ENCODE peak calls at places on chromosomes 11 and 22, in eight cellular contexts. S is heart right ventricle, X is fibroblast of villous mesenchyme, F is BJ, H is adrenal gland, D is uterus, I is left ventricle myocardium inferior, L is choroid plexus epithelial cell. J is an unnamed sample.

GRCh38 chr11:8913961-8914660 is 3.1 kb downstream of the AKIP1 start:
- DNase-seq in S (no peak), X (peak), F (no peak), H (peak), D (peak), I (no peak), L (peak), J (peak)

GRCh38 chr11:48125866-48126265 is 90.7 kb upstream of the OR4B1 start:
- DNase-seq in S (no peak), X (no peak), F (no peak), H (no peak), D (no peak), I (no peak), L (no peak), J (no peak)

GRCh38 chr11:71221851-71222250 is 30.5 kb downstream of the SHANK2 start:
- DNase-seq in S (no peak), X (no peak), F (no peak), H (no peak), D (no peak), I (no peak), L (no peak), J (no peak)

GRCh38 chr11:100855466-100856067 is 168.5 kb downstream of the ARHGAP42 start:
- DNase-seq in S (no peak), X (peak), F (no peak), H (no peak), D (no peak), I (no peak), L (peak), J (peak)

GRCh38 chr11:78995166-78995565 is 420.5 kb upstream of the NARS2 start:
- DNase-seq in S (no peak), X (no peak), F (no peak), H (no peak), D (no peak), I (no peak), L (no peak), J (no peak)

GRCh38 chr22:21591695-21592094 is 24.2 kb downstream of the UBE2L3 start:
- DNase-seq in S (peak), X (no peak), F (no peak), H (no peak), D (no peak), I (peak), L (no peak), J (no peak)

GRCh38 chr11:103651341-103651998 is 385.0 kb upstream of the DDI1 start:
- DNase-seq in S (no peak), X (peak), F (no peak), H (no peak), D (no peak), I (no peak), L (no peak), J (no peak)

GRCh38 chr11:63882555-63883242 is 34.3 kb downstream of the RCOR2 start:
- DNase-seq in S (no peak), X (no peak), F (no peak), H (no peak), D (no peak), I (peak), L (no peak), J (no peak)

GRCh38 chr22:20249797-20250354 is 18.2 kb downstream of the RTN4R start:
- DNase-seq in S (no peak), X (peak), F (no peak), H (peak), D (peak), I (no peak), L (peak), J (peak)

GRCh38 chr11:74611369-74611861 is 19.0 kb downstream of the POLD3 start:
- DNase-seq in S (no peak), X (peak), F (peak), H (no peak), D (no peak), I (no peak), L (peak), J (peak)

GRCh38 chr11:46338636-46338987 is 8.7 kb upstream of the DGKZ start:
- DNase-seq in S (no peak), X (peak), F (no peak), H (no peak), D (no peak), I (no peak), L (peak), J (no peak)
- H3K4me3 ChIP-seq in S (peak), X (no peak), F (no peak), H (no peak), D (peak), I (peak), L (peak), J (no peak)

GRCh38 chr22:24455039-24455438 is 27.6 kb downstream of the ADORA2A start:
- DNase-seq in S (no peak), X (no peak), F (no peak), H (peak), D (no peak), I (peak), L (no peak), J (no peak)
- TF ChIP-seq CTCF in S (no peak), X (no peak), F (no peak), H (no peak), D (no peak), I (no peak), L (no peak), J (no peak)

DNA sequence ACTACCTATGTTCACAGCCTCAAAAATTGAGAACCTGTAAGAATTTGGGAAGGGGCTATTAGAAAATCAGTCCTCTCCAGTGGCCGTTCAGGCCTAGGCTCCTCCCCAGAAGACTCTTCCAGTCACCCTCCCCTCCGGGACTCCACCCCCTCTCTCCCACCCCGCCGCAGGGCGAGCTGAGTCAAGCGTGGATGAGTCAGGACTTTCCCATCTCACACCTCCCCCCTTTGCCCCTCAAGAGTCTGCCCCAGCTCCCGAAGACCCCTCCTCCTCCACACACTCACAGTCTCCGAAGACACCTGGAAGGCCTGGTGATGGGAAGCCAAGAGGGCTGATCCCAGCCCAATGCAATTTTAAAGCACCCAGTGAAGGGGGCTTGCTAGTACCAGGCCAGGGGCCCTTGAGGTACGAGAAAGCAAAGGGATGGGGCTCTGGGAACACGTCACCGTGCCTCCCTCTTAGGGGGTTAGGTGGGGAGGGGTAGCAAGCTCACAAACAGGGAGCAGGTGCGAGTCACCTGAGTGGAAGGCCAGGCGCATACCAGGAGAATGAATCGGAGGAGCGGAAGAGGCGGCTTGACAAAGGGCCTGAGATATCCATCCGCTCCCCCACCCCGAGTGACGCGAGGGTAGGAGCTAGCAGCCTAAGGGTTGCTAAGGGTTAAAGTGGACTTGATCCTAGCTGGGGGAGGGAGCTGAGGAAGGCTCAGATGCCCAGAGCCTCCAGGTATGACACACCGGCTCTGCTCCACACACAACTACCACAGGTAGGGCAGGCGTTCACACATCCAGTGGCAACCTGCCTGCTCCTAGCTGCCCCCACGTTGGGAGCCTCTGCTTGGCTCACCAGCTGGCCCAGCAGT is 13.6 kb downstream of the BCL9L start:
- DNase-seq in S (peak), X (peak), F (peak), H (peak), D (peak), I (peak), L (peak), J (peak)
- H3K4me3 ChIP-seq in S (no peak), X (peak), F (peak), H (no peak), D (peak), I (peak), L (peak), J (peak)

GRCh38 chr22:31752096-31752847 is 1.5 kb upstream of the DEPDC5 start:
- DNase-seq in S (no peak), X (no peak), F (no peak), H (no peak), D (no peak), I (no peak), L (no peak), J (no peak)
- TF ChIP-seq CTCF in S (no peak), X (no peak), F (no peak), H (no peak), D (no peak), I (no peak), L (no peak), J (no peak)

GRCh38 chr11:95228081-95228859 is 2.7 kb downstream of the SESN3 start:
- DNase-seq in S (no peak), X (no peak), F (no peak), H (no peak), D (no peak), I (no peak), L (peak), J (peak)
- H3K4me3 ChIP-seq in S (no peak), X (no peak), F (no peak), H (no peak), D (no peak), I (no peak), L (peak), J (no peak)

GRCh38 chr11:130146797-130147196 is 12.8 kb upstream of the ST14 start:
- DNase-seq in S (no peak), X (no peak), F (no peak), H (peak), D (no peak), I (no peak), L (no peak), J (no peak)

GRCh38 chr11:130144721-130145327 is 14.8 kb upstream of the ST14 start:
- DNase-seq in S (no peak), X (no peak), F (no peak), H (no peak), D (no peak), I (no peak), L (peak), J (no peak)

GRCh38 chr11:130144129-130144528 is 15.5 kb upstream of the ST14 start:
- DNase-seq in S (no peak), X (no peak), F (no peak), H (no peak), D (no peak), I (no peak), L (no peak), J (no peak)

GRCh38 chr11:130145328-130145812 is 14.2 kb upstream of the ST14 start:
- DNase-seq in S (no peak), X (no peak), F (no peak), H (no peak), D (no peak), I (no peak), L (no peak), J (no peak)

GRCh38 chr11:130145975-130146776 is 13.4 kb upstream of the ST14 start:
- DNase-seq in S (peak), X (no peak), F (no peak), H (peak), D (no peak), I (peak), L (peak), J (no peak)
- TF ChIP-seq CTCF in S (peak), X (peak), F (peak), H (no peak), D (no peak), I (peak), L (peak), J (peak)

DNA sequence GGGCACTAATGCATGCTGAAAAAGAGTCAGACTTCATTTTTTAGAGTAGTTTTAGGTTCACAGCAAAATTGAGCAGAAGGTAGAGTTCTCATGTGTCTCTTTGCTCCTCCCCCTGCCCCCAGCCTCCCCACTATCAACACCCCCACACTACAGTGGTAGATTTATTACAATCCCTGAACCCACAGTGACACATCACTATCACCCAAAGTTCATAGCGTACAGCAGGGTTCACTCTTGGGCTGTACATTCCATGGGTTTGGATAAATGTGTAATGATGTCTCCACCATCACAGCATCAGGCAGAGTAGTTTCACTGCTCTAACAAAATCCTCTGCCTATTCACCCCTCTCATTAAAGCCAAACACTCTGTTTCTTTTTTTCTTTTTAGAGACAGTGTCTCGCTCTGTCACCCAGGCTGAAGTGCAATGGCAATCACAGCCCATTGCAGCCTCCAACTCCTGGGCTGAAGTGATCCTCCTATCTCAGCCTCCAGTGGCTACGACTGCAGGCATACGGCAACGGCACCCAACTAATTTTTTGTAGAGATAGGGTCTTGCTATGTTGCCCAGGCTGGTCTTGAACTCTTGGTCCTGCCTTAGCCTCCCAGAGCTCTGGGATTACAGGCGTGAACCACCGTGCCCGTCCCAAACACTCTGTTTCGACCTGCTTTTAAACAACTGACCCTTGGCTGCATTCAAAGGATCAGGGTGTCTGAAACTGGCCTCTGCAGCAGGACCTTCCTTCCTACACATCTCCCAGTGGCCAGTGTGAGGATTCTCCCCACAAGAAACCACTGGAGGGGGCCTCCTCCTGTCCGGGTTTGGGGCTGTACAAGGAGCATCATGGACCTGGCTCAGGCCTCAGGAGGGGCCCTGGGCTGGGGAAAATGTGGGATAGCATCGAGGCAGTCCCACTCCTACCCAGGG is 4.2 kb downstream of the BEST1 start:
- DNase-seq in S (no peak), X (no peak), F (no peak), H (no peak), D (no peak), I (no peak), L (peak), J (no peak)
- H3K4me3 ChIP-seq in S (peak), X (no peak), F (no peak), H (no peak), D (no peak), I (peak), L (peak), J (no peak)